ENCODE peak calls at places on chromosome 4, in six cellular contexts. One of them, this sample, is unnamed.

GRCh38 chr4:161828061-161828460 is 335.7 kb downstream of the FSTL5 start:
- DNase-seq in tibial nerve: no peak
- DNase-seq in breast epithelium: no peak
- DNase-seq in HCT116: no peak
- DNase-seq in suprapubic skin: no peak
- DNase-seq in ovary: no peak
- DNase-seq in this sample: no peak

GRCh38 chr4:154807042-154807630 is 26.1 kb downstream of the RBM46 start:
- DNase-seq in suprapubic skin: no peak
- DNase-seq in ovary: no peak
- DNase-seq in tibial nerve: no peak
- DNase-seq in breast epithelium: no peak
- DNase-seq in HCT116: peak
- DNase-seq in this sample: no peak

GRCh38 chr4:22072726-22073125 is 124.2 kb upstream of the KCNIP4 start:
- DNase-seq in suprapubic skin: no peak
- DNase-seq in ovary: no peak
- DNase-seq in tibial nerve: no peak
- DNase-seq in breast epithelium: no peak
- DNase-seq in HCT116: no peak
- DNase-seq in this sample: no peak

GRCh38 chr4:19944251-19944650 is 307.5 kb upstream of the SLIT2 start:
- DNase-seq in suprapubic skin: no peak
- DNase-seq in tibial nerve: no peak
- DNase-seq in HCT116: no peak
- DNase-seq in ovary: no peak
- DNase-seq in breast epithelium: no peak
- DNase-seq in this sample: no peak

GRCh38 chr4:89303177-89303576 is 4.4 kb downstream of the GPRIN3 start:
- DNase-seq in breast epithelium: no peak
- DNase-seq in tibial nerve: no peak
- DNase-seq in ovary: no peak
- DNase-seq in HCT116: no peak
- DNase-seq in suprapubic skin: no peak
- DNase-seq in this sample: no peak

GRCh38 chr4:5051210-5051691 is at the start of gene STK32B:
- DNase-seq in HCT116: no peak
- DNase-seq in ovary: peak
- DNase-seq in breast epithelium: peak
- DNase-seq in suprapubic skin: peak
- DNase-seq in tibial nerve: peak
- DNase-seq in this sample: no peak

GRCh38 chr4:27666943-27667342 is 806.3 kb downstream of the STIM2 start:
- DNase-seq in ovary: no peak
- DNase-seq in HCT116: peak
- DNase-seq in tibial nerve: no peak
- DNase-seq in breast epithelium: no peak
- DNase-seq in suprapubic skin: no peak
- DNase-seq in this sample: no peak

GRCh38 chr4:140109626-140110213 is 44.3 kb downstream of the MAML3 start:
- DNase-seq in HCT116: no peak
- DNase-seq in tibial nerve: no peak
- DNase-seq in breast epithelium: no peak
- DNase-seq in ovary: no peak
- DNase-seq in suprapubic skin: no peak
- DNase-seq in this sample: no peak

GRCh38 chr4:180827610-180828009 is 1415.6 kb upstream of the TENM3 start:
- DNase-seq in suprapubic skin: no peak
- DNase-seq in tibial nerve: no peak
- DNase-seq in HCT116: no peak
- DNase-seq in ovary: no peak
- DNase-seq in breast epithelium: no peak
- DNase-seq in this sample: no peak

GRCh38 chr4:165711436-165711835 is 161.6 kb upstream of the TLL1 start:
- DNase-seq in breast epithelium: no peak
- DNase-seq in tibial nerve: no peak
- DNase-seq in suprapubic skin: no peak
- DNase-seq in HCT116: no peak
- DNase-seq in ovary: no peak
- DNase-seq in this sample: no peak
- TF ChIP-seq POLR2A in breast epithelium: no peak
- TF ChIP-seq POLR2A in tibial nerve: no peak
- TF ChIP-seq POLR2A in suprapubic skin: no peak
- TF ChIP-seq POLR2A in HCT116: no peak
- TF ChIP-seq POLR2A in ovary: no peak
- TF ChIP-seq POLR2A in this sample: no peak

DNA sequence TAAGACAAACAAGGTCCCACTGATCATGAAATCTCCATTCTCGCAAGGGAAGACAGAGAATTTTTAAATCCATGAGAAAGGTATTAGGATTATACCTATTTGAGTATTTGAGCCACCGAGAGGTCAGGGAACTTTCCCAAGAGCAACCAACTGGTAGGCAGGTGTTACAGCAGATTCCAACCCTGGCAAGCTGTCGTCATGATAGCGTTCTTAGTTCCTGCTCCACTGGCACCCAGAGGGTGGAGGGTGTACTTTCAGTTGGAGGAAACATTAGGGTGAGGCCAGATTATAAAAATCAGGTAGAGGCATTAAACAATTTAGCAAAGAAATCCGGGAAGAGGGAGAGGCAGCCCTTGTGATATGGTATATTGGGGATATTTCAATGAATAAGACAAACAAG is 23.3 kb downstream of the COQ2 start:
- DNase-seq in HCT116: no peak
- DNase-seq in ovary: no peak
- DNase-seq in suprapubic skin: no peak
- DNase-seq in tibial nerve: no peak
- DNase-seq in breast epithelium: no peak
- DNase-seq in this sample: no peak
- TF ChIP-seq POLR2A in HCT116: no peak
- TF ChIP-seq POLR2A in ovary: no peak
- TF ChIP-seq POLR2A in suprapubic skin: no peak
- TF ChIP-seq POLR2A in tibial nerve: no peak
- TF ChIP-seq POLR2A in breast epithelium: no peak
- TF ChIP-seq POLR2A in this sample: no peak

GRCh38 chr4:75702919-75703411 is 21.4 kb upstream of the USO1 start:
- DNase-seq in suprapubic skin: no peak
- DNase-seq in HCT116: no peak
- DNase-seq in ovary: no peak
- DNase-seq in tibial nerve: no peak
- DNase-seq in breast epithelium: no peak
- DNase-seq in this sample: no peak
- TF ChIP-seq POLR2A in suprapubic skin: no peak
- TF ChIP-seq POLR2A in HCT116: no peak
- TF ChIP-seq POLR2A in ovary: no peak
- TF ChIP-seq POLR2A in tibial nerve: no peak
- TF ChIP-seq POLR2A in breast epithelium: no peak
- TF ChIP-seq POLR2A in this sample: no peak

DNA sequence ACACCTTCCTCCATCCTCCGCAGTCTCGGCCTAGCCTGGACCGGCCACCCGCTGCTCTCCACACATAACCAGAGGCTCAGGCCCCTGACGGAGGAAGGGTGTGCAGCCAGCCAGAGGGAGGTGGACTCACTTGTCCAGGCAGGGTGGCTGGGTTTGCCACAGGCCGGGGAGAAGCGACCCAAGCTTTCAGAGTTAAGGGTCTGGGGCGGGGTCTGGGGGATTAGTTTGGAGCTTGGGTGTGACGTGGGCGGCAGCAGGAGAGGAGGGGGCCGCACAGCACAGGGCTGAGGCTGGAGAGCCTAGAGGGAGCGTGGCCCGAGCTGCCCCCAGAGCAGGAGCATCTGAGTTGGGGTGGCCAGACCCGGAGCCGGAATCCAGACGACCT is 22.4 kb upstream of the CPLX1 start:
- DNase-seq in tibial nerve: no peak
- DNase-seq in suprapubic skin: no peak
- DNase-seq in HCT116: no peak
- DNase-seq in ovary: peak
- DNase-seq in breast epithelium: no peak
- DNase-seq in this sample: no peak
- TF ChIP-seq POLR2A in tibial nerve: no peak
- TF ChIP-seq POLR2A in suprapubic skin: no peak
- TF ChIP-seq POLR2A in HCT116: no peak
- TF ChIP-seq POLR2A in ovary: no peak
- TF ChIP-seq POLR2A in breast epithelium: no peak
- TF ChIP-seq POLR2A in this sample: no peak

DNA sequence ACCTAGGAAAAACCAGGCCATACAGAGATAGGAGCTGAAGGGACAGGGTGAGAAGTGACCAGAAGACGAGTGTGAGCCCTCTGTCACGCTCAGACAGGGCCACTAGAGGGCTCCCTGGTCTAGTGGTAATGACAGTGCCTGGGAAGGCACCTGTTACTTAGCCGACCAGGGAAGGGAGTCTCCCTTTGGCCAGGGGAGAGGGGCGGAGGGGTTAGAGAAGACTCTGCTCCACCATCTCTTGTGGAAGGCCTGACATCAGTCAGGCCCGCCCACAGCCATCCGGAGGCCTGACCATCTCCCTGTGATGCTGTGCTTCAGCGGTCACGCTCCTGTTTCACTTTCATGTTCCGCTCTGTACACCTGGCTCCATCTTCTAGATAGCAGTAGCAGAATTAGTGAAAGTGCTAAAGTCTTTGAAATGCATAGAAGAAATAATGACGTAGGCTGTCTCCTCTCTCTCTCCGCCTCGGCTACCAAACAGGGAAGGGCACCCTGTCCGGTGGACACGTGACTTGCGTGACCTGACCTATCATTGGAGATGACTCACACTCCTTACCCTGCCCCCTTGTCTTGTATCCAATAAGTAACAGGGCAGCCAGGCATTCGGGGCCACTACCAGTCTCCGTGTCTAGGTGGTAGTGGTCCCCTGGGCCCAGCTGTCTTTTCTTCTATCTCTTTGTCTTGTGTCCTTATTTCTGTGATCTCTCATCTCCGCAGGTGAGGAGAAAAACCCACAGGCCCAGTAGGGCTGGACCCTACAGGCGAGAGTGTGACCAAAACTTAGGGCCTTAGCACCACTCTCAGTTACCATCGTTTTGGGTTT is 26.7 kb downstream of the HTT-AS start:
- DNase-seq in breast epithelium: peak
- DNase-seq in tibial nerve: peak
- DNase-seq in suprapubic skin: no peak
- DNase-seq in ovary: peak
- DNase-seq in HCT116: peak
- DNase-seq in this sample: no peak
- TF ChIP-seq POLR2A in breast epithelium: no peak
- TF ChIP-seq POLR2A in tibial nerve: no peak
- TF ChIP-seq POLR2A in suprapubic skin: no peak
- TF ChIP-seq POLR2A in ovary: no peak
- TF ChIP-seq POLR2A in HCT116: no peak
- TF ChIP-seq POLR2A in this sample: no peak

GRCh38 chr4:184808719-184809062 is 17.1 kb downstream of the ACSL1 start:
- DNase-seq in ovary: no peak
- DNase-seq in tibial nerve: no peak
- DNase-seq in HCT116: no peak
- DNase-seq in suprapubic skin: no peak
- DNase-seq in breast epithelium: no peak
- DNase-seq in this sample: no peak
- TF ChIP-seq POLR2A in ovary: no peak
- TF ChIP-seq POLR2A in tibial nerve: no peak
- TF ChIP-seq POLR2A in HCT116: no peak
- TF ChIP-seq POLR2A in suprapubic skin: no peak
- TF ChIP-seq POLR2A in breast epithelium: no peak
- TF ChIP-seq POLR2A in this sample: no peak

DNA sequence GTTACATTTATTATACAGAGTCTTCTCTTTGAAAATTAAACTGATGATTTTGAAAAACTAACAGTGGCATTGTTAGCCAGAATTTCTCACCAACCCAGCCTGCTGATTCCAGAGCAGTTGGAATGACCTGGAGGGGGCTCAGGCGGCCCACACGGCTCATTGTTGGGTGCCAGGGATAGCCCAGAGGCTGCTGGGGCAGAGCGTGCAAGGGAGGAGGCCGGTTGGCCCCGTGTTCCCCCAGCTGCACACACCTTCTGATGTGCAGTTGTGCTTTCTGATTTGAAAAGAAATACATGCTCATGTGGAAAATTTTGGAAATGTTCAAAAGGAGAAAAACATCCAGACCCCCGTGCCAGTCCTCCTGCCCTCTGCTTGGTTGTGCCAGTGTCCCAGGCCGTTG is 20.6 kb downstream of the WFS1 start:
- DNase-seq in ovary: no peak
- DNase-seq in HCT116: no peak
- DNase-seq in breast epithelium: no peak
- DNase-seq in suprapubic skin: no peak
- DNase-seq in tibial nerve: no peak
- DNase-seq in this sample: no peak
- TF ChIP-seq POLR2A in ovary: no peak
- TF ChIP-seq POLR2A in HCT116: no peak
- TF ChIP-seq POLR2A in breast epithelium: no peak
- TF ChIP-seq POLR2A in suprapubic skin: no peak
- TF ChIP-seq POLR2A in tibial nerve: no peak
- TF ChIP-seq POLR2A in this sample: no peak